ENCODE peak calls at places on chromosomes 7 and 10, in seven cellular contexts. A, E, D, M, O, G and U are unnamed samples.

GRCh38 chr10:129344956-129345355 is 122.1 kb upstream of the MGMT start:
- DNase-seq in A (no peak), E (no peak), D (no peak), M (no peak), O (no peak), G (no peak), U (no peak)

GRCh38 chr10:33103980-33104379 is 145.9 kb upstream of the ITGB1 start:
- DNase-seq in A (no peak), E (no peak), D (no peak), M (no peak), O (no peak), G (no peak), U (no peak)

GRCh38 chr10:1957057-1957456 is 219.7 kb upstream of the ADARB2 start:
- DNase-seq in A (no peak), E (no peak), D (no peak), M (no peak), O (no peak), G (no peak), U (no peak)

GRCh38 chr7:82740246-82740848 is 296.8 kb upstream of the CACNA2D1 start:
- DNase-seq in A (peak; percentile 28), E (peak; percentile 81), D (peak; percentile 78), M (peak; percentile 55), O (peak; percentile 18), G (no peak), U (peak; percentile 50)

GRCh38 chr10:114571316-114571999 is 86.6 kb downstream of the ABLIM1 start:
- DNase-seq in A (no peak), E (no peak), D (no peak), M (no peak), O (no peak), G (no peak), U (no peak)

GRCh38 chr7:96495751-96496216 is 173.9 kb upstream of the SLC25A13 start:
- DNase-seq in A (no peak), E (peak; percentile 5), D (no peak), M (no peak), O (no peak), G (peak; percentile 3), U (no peak)

GRCh38 chr7:56479136-56479535 is 362.9 kb upstream of the NUPR2 start:
- DNase-seq in A (no peak), E (no peak), D (no peak), M (no peak), O (no peak), G (no peak), U (no peak)

GRCh38 chr10:114908896-114909295 is 29.1 kb upstream of the TRUB1 start:
- DNase-seq in A (no peak), E (no peak), D (no peak), M (peak; percentile 35), O (no peak), G (no peak), U (no peak)

GRCh38 chr10:69088471-69088769 is 517 bp downstream of the SRGN start:
- DNase-seq in A (no peak), E (no peak), D (no peak), M (no peak), O (no peak), G (no peak), U (no peak)

GRCh38 chr10:60086862-60087261 is 180.5 kb upstream of the CCDC6 start:
- DNase-seq in A (no peak), E (no peak), D (no peak), M (no peak), O (no peak), G (peak; percentile 31), U (no peak)

GRCh38 chr7:19558527-19558926 is 150.3 kb downstream of the POLR1F start:
- DNase-seq in A (no peak), E (no peak), D (no peak), M (peak; percentile 72), O (no peak), G (no peak), U (no peak)

DNA sequence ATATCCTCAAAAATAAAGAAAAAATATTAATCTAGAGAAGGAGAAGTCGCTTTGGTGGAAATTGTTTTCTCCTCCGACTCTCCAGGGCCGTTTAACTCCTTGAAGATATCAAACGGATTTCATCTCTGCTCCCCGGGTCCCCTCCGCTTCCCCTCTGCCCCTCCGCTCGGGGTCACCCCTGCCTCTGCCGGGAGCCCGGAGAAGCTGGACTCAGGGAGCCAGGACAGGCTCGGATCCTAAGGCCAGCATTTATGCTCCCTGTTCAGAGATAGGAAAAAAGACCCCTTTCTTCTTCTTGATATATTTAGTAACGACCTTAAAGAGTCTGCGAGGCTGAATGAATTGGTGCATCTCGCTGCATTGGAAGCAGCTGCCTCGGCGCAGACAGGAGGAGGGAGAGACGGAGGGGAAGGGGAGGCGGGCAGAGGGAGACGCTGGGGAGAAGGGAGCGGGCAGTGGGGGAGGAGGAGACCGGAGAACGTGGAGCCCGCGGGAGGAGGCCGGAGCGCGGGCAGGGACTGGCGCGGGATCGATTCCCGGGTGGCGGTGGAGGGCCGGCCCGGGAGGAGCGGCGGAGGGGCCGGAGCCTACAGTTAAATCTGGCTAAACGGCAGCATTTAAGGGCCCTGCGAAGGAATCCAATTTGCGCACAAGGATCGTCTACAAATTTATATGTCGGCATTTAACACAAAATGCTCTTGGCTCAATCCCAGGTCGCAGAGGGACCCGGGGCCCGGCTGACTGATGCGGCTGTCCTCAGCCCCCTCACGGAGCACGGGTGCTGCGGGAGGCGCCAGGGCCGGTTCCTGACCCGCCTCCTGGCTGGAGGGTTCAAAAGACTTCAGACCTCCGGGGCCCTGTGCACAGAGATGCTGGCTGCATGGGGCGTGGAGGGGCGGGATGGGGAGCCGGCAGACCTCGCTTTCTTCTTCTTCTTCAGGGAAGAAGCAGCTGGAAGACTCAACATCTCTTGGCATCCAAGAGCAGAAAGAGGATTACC is 55.6 kb downstream of the CRTAC1 start:
- DNase-seq in A (no peak), E (peak; percentile 65), D (peak; percentile 64), M (no peak), O (no peak), G (no peak), U (no peak)
- H3K4me2 ChIP-seq in A (no peak overlapping the region), E (peak overlapping the region; percentile 95), D (peak overlapping the region; percentile 75), M (no peak overlapping the region), O (no peak overlapping the region), G (no peak overlapping the region), U (no peak overlapping the region)

DNA sequence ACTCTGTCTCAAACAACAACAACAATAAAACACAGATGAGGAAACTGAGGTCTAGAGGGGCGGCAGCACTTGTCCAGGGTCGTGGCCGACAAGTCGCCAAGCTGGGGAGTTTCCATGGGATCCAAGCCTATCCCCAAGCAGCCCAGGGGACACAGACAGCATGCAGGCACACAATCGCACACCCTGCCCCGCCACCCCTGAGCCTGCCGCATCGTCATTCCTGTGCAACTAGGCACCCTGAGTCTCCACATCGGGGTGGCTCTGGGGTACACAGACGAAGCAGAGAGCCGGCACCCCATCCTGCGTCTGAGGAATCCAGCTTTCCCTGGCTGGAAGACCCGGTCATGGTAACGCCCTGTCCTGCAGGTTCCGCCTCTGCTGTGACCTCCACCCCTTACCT is 136.0 kb upstream of the TNRC18 start:
- DNase-seq in A (no peak), E (no peak), D (no peak), M (no peak), O (no peak), G (no peak), U (no peak)
- H3K4me1 ChIP-seq in A (peaks cover 42% of the 10 kb centered on the region), E (peaks cover 18% of the 10 kb centered on the region), D (peaks cover 4% of the 10 kb centered on the region), M (peaks cover 31% of the 10 kb centered on the region), O (peaks cover 38% of the 10 kb centered on the region), G (peaks cover 35% of the 10 kb centered on the region), U (peaks cover 59% of the 10 kb centered on the region)

DNA sequence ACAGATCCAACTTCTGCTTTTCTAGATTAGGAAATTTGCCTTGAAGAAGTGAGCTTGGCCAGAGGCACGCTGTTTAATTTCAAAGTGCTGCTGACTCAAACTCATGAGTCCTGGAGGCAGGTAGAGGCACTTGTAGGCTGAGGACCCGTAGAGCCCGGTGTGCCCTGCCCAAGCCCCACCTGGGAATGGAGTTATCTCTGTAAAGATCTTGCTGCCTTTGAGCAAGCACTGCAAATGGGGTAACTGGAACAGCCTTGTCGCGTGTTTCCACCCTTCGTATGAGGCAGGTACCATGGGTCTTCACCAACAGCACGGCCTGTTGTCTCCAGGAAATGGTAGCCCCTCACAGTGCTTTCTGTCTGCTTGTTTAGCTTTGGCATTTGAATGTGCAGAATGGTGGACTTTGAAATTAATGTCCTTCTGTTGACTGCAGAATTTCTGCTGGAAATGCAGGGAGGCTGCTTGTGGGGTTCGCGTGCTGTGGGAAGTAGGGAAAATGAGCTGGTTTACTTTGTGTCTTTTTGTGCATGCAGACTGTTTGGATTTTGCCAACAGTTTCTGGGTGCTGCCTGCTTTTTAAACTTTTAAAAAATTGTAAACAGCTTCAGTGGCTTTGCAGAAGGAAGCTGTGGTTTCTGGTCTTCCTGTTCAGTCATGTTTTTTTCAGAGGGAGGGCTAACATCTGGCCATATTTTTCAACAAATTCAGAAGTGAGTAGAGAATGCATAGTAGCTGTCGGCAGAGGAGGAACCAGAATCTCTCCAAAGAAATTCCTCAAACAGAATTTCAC is 27.2 kb downstream of the CCM2 start:
- DNase-seq in A (peak; percentile 40), E (no peak), D (no peak), M (peak; percentile 14), O (no peak), G (peak; percentile 40), U (peak; percentile 84)
- H3K4me3 ChIP-seq in A (no peak overlapping the region), E (no peak overlapping the region), D (no peak overlapping the region), M (no peak overlapping the region), O (no peak overlapping the region), G (peak overlapping the region; percentile 58), U (peak overlapping the region; percentile 21)

GRCh38 chr7:1413936-1414639 is 45.2 kb downstream of the MICALL2 start:
- DNase-seq in A (no peak), E (no peak), D (no peak), M (no peak), O (no peak), G (no peak), U (no peak)

GRCh38 chr7:1410992-1411391 is 48.3 kb downstream of the MICALL2 start:
- DNase-seq in A (no peak), E (no peak), D (no peak), M (no peak), O (no peak), G (no peak), U (no peak)

GRCh38 chr7:1411414-1411813 is 47.9 kb downstream of the MICALL2 start:
- DNase-seq in A (no peak), E (no peak), D (no peak), M (no peak), O (no peak), G (no peak), U (no peak)

GRCh38 chr7:1415389-1415990 is 43.8 kb downstream of the MICALL2 start:
- DNase-seq in A (no peak), E (no peak), D (no peak), M (no peak), O (no peak), G (no peak), U (no peak)

GRCh38 chr7:1412322-1413261 is 46.7 kb downstream of the MICALL2 start:
- DNase-seq in A (peak; percentile 69), E (peak; percentile 93), D (peak; percentile 97), M (peak; percentile 63), O (peak; percentile 85), G (no peak), U (peak; percentile 96)
- H3K4me2 ChIP-seq in A (peak overlapping the region; percentile 53), E (peak overlapping the region; percentile 78), D (peak overlapping the region; percentile 40), M (no peak overlapping the region), O (peak overlapping the region; percentile 71), G (no peak overlapping the region), U (no peak overlapping the region)